ENCODE peak calls at places on chromosome 5, in six cellular contexts. N, R, L, H, A and C are unnamed samples.
A peak's percentile ranks its signal among the peaks of the same experiment; 100 is the strongest.

GRCh38 chr5:35780236-35780635 is 76.5 kb upstream of the IL7R start:
- DNase-seq in N (no peak), R (no peak), L (no peak), H (no peak), A (no peak), C (no peak)

GRCh38 chr5:141695627-141696180 is 13.7 kb upstream of the ARAP3 start:
- DNase-seq in N (no peak), R (no peak), L (no peak), H (no peak), A (peak; percentile 32), C (no peak)

GRCh38 chr5:79590395-79590999 is 21.7 kb upstream of the TENT2 start:
- DNase-seq in N (no peak), R (no peak), L (no peak), H (no peak), A (no peak), C (no peak)

GRCh38 chr5:75052461-75053285 is at the start of gene GCNT4:
- DNase-seq in N (peak; percentile 5), R (no peak), L (peak; percentile 7), H (peak; percentile 64), A (peak; percentile 54), C (no peak)

GRCh38 chr5:30957591-30957990 is 235.9 kb upstream of the CDH6 start:
- DNase-seq in N (no peak), R (no peak), L (no peak), H (no peak), A (peak; percentile 35), C (no peak)

GRCh38 chr5:10691826-10692785 is 68.9 kb downstream of the DAP start:
- DNase-seq in N (no peak), R (no peak), L (no peak), H (peak; percentile 37), A (no peak), C (peak; percentile 67)

GRCh38 chr5:131751551-131751950 is 45.3 kb downstream of the FNIP1 start:
- DNase-seq in N (no peak), R (no peak), L (no peak), H (no peak), A (no peak), C (no peak)

GRCh38 chr5:122434547-122434946 is 122.5 kb downstream of the SNCAIP start:
- DNase-seq in N (no peak), R (no peak), L (no peak), H (no peak), A (no peak), C (no peak)

GRCh38 chr5:144453753-144454152 is 283.1 kb downstream of the KCTD16 start:
- DNase-seq in N (no peak), R (no peak), L (no peak), H (no peak), A (no peak), C (no peak)

GRCh38 chr5:37111426-37112382 is 137.5 kb downstream of the CPLANE1 start:
- DNase-seq in N (no peak), R (no peak), L (no peak), H (no peak), A (no peak), C (no peak)

GRCh38 chr5:102922839-102923477 is 167.9 kb downstream of the PAM start:
- DNase-seq in N (no peak), R (no peak), L (no peak), H (peak; percentile 69), A (no peak), C (no peak)

GRCh38 chr5:93186031-93186682 is 394.9 kb downstream of the NR2F1-AS1 start:
- DNase-seq in N (no peak), R (peak; percentile 70), L (no peak), H (peak; percentile 61), A (no peak), C (peak; percentile 44)

GRCh38 chr5:54785729-54786548 is 199.5 kb downstream of the ESM1 start:
- DNase-seq in N (no peak), R (no peak), L (no peak), H (peak; percentile 62), A (peak; percentile 68), C (no peak)

GRCh38 chr5:146076028-146076427 is 29.3 kb downstream of the PLAC8L1 start:
- DNase-seq in N (no peak), R (no peak), L (no peak), H (no peak), A (no peak), C (no peak)

GRCh38 chr5:2751592-2752021 is at the start of gene IRX2:
- DNase-seq in N (peak; percentile 98), R (peak; percentile 21), L (no peak), H (peak; percentile 77), A (peak; percentile 98), C (peak; percentile 90)

GRCh38 chr5:171830686-171831085 is 45.1 kb downstream of the SMIM23 start:
- DNase-seq in N (no peak), R (no peak), L (no peak), H (no peak), A (no peak), C (no peak)

GRCh38 chr5:160118349-160119141 is 705 bp downstream of the PWWP2A start:
- DNase-seq in N (no peak), R (no peak), L (peak; percentile 67), H (no peak), A (peak; percentile 15), C (no peak)

GRCh38 chr5:59178071-59178470 is 595.2 kb downstream of the RAB3C start:
- DNase-seq in N (no peak), R (no peak), L (no peak), H (no peak), A (no peak), C (no peak)

GRCh38 chr5:127911619-127912018 is 171.9 kb upstream of the SLC12A2 start:
- DNase-seq in N (no peak), R (no peak), L (no peak), H (no peak), A (no peak), C (no peak)